ENCODE peak calls at places on chromosomes 16 and 17, in four cellular contexts. O is colonic mucosa, Z is left ventricle myocardium inferior, X is NCI-H1930. K is an unnamed sample.

GRCh38 chr16:23905027-23905426 is 69.2 kb downstream of the PRKCB start:
- DNase-seq in O (no peak), Z (peak), X (no peak), K (peak)

GRCh38 chr17:64252831-64253230 is 10.2 kb downstream of the TEX2 start:
- DNase-seq in O (no peak), Z (no peak), X (no peak), K (no peak)

GRCh38 chr16:82082543-82083244 is 47.6 kb downstream of the HSD17B2 start:
- DNase-seq in O (no peak), Z (no peak), X (no peak), K (peak)

GRCh38 chr16:11681977-11682654 is 13.9 kb downstream of the SNN start:
- DNase-seq in O (peak), Z (no peak), X (no peak), K (no peak)

GRCh38 chr16:10156111-10156510 is 26.1 kb downstream of the GRIN2A start:
- DNase-seq in O (no peak), Z (no peak), X (no peak), K (no peak)

GRCh38 chr17:54172654-54173316 is 350.1 kb downstream of the KIF2B start:
- DNase-seq in O (no peak), Z (no peak), X (peak), K (peak)

GRCh38 chr17:64499805-64500486 is 3.1 kb upstream of the POLG2 start:
- DNase-seq in O (no peak), Z (no peak), X (no peak), K (no peak)

GRCh38 chr16:16083421-16084156 is 134.2 kb downstream of the ABCC1 start:
- DNase-seq in O (no peak), Z (no peak), X (no peak), K (peak)

GRCh38 chr17:1710807-1711553 is 803 bp upstream of the TLCD2 start:
- DNase-seq in O (peak), Z (no peak), X (no peak), K (peak)

GRCh38 chr16:88721815-88722755 is 15.8 kb downstream of the CTU2 start:
- DNase-seq in O (no peak), Z (no peak), X (no peak), K (no peak)

GRCh38 chr17:44212507-44213402 is 6.7 kb downstream of the UBTF start:
- DNase-seq in O (no peak), Z (no peak), X (no peak), K (no peak)

GRCh38 chr17:17041018-17041521 is 1.2 kb upstream of the MPRIP start:
- DNase-seq in O (peak), Z (no peak), X (no peak), K (peak)

GRCh38 chr16:9256196-9256595 is 164.8 kb downstream of the HAPSTR1 start:
- DNase-seq in O (peak), Z (peak), X (peak), K (no peak)

GRCh38 chr16:67449328-67449727 is 18.4 kb downstream of the HSD11B2 start:
- DNase-seq in O (no peak), Z (peak), X (no peak), K (no peak)

GRCh38 chr17:28343491-28343932 is 8.0 kb downstream of the TNFAIP1 start:
- DNase-seq in O (no peak), Z (no peak), X (no peak), K (no peak)